ENCODE peak calls at places on chromosomes 16 and 17, in nine cellular contexts. S, N, T, V, Q, L, D, W and Z are unnamed samples.

GRCh38 chr17:43024407-43025289 is at the start of gene RND2:
- DNase-seq in S (peak; percentile 96), N (peak; percentile 76), T (peak; percentile 98), V (peak; percentile 83), Q (peak; percentile 96), L (peak; percentile 96), D (peak; percentile 81), W (peak; percentile 95), Z (peak; percentile 73)

GRCh38 chr16:89498839-89499238 is 8.5 kb upstream of the ANKRD11 start:
- DNase-seq in S (no peak), N (no peak), T (no peak), V (no peak), Q (no peak), L (no peak), D (no peak), W (no peak), Z (no peak)

GRCh38 chr17:8056976-8057625 is 18.2 kb downstream of the ALOX15B start:
- DNase-seq in S (no peak), N (no peak), T (no peak), V (no peak), Q (no peak), L (no peak), D (no peak), W (no peak), Z (no peak)

GRCh38 chr16:4675864-4676786 is 17.2 kb upstream of the NUDT16L1 start:
- DNase-seq in S (no peak), N (no peak), T (no peak), V (no peak), Q (no peak), L (no peak), D (no peak), W (no peak), Z (no peak)

GRCh38 chr17:10278218-10278617 is 79.8 kb upstream of the GAS7 start:
- DNase-seq in S (no peak), N (no peak), T (no peak), V (no peak), Q (peak; percentile 32), L (no peak), D (no peak), W (no peak), Z (no peak)

GRCh38 chr17:21676281-21677111 is 15.8 kb upstream of the KCNJ18 start:
- DNase-seq in S (no peak), N (peak; percentile 43), T (no peak), V (no peak), Q (no peak), L (no peak), D (no peak), W (no peak), Z (no peak)

GRCh38 chr16:13845232-13845631 is 74.7 kb upstream of the ERCC4 start:
- DNase-seq in S (no peak), N (no peak), T (no peak), V (no peak), Q (no peak), L (no peak), D (no peak), W (no peak), Z (no peak)

GRCh38 chr16:64910351-64910750 is 211.5 kb downstream of the CDH11 start:
- DNase-seq in S (peak; percentile 98), N (no peak), T (no peak), V (peak; percentile 19), Q (peak; percentile 94), L (peak; percentile 96), D (no peak), W (peak; percentile 89), Z (no peak)

GRCh38 chr16:75566889-75567255 is 693 bp downstream of the GABARAPL2 start:
- DNase-seq in S (no peak), N (no peak), T (peak; percentile 46), V (no peak), Q (no peak), L (no peak), D (no peak), W (no peak), Z (peak; percentile 37)

GRCh38 chr17:79834575-79835469 is 4.4 kb downstream of the CBX4 start:
- DNase-seq in S (no peak), N (no peak), T (peak; percentile 84), V (no peak), Q (peak; percentile 15), L (no peak), D (no peak), W (no peak), Z (no peak)

GRCh38 chr17:75572713-75573539 is 14.7 kb upstream of the MYO15B start:
- DNase-seq in S (no peak), N (no peak), T (no peak), V (no peak), Q (no peak), L (no peak), D (no peak), W (no peak), Z (no peak)

DNA sequence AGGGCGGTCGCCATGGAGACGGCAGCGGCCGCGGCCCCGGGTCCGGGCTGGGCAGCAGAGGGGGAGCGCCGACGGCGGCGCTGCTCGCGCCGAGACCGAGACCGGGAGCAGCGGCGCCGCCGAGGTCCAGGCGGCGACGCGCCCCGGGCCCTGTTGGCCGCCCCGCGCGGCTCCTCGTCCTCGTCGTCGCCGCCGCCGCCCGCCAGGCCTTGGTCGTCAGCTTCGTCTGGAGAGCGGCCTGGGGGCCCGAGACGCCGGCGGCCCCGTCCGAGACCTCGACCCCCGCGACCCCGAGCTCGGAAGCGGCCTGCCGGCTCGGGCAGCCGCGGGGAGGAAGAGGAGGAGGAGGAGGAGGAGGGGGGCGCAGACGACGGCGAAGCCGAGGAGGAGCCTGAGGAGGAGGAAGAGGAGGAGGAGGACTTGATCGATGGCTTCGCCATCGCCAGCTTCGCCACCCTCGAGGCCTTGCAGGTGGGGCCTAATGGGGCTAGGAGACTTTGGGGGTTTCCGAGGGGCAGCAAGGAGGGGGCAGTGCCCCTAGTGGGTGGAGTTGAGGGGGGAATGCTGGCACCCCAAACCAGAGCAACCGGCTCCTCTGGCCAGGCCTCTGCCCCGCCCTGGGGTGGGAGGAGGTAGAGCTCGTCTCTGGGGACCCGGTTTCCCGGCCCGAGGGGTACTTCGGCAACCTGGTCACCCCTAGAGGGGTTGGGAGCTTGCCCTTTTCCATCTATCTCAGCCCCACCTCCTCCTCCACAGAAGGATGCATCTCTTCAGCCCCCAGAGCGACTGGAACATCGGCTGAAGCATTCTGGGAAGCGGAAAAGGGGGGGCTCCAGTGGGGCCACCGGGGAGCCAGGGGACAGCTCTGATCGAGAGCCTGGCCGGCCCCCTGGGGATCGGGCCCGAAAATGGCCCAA is 1.5 kb downstream of the FBRS start:
- DNase-seq in S (no peak), N (no peak), T (peak; percentile 82), V (no peak), Q (no peak), L (no peak), D (no peak), W (peak; percentile 5), Z (peak; percentile 65)
- TF ChIP-seq CTCF in S (peak; percentile 22), N (no peak), T (peak; percentile 13), V (no peak), Q (no peak), L (peak; percentile 4), D (no peak), W (no peak), Z (no peak)

GRCh38 chr17:77906377-77906871 is 52.1 kb upstream of the TNRC6C start:
- DNase-seq in S (no peak), N (peak; percentile 37), T (no peak), V (no peak), Q (no peak), L (no peak), D (no peak), W (no peak), Z (no peak)
- H3K27me3 ChIP-seq in S (peaks cover 19% of the 10 kb centered on the region), N (no peaks in the 10 kb centered on the region), T (peaks cover 32% of the 10 kb centered on the region), V (no peaks in the 10 kb centered on the region), Q (no peaks in the 10 kb centered on the region), L (peaks cover 59% of the 10 kb centered on the region), D (peaks cover 17% of the 10 kb centered on the region), W (peaks cover 20% of the 10 kb centered on the region), Z (peaks cover 1% of the 10 kb centered on the region)

GRCh38 chr17:17468217-17469010 is 8.4 kb upstream of the MED9 start:
- DNase-seq in S (no peak), N (no peak), T (no peak), V (no peak), Q (no peak), L (no peak), D (no peak), W (no peak), Z (no peak)

GRCh38 chr17:17467021-17467420 is 9.8 kb upstream of the MED9 start:
- DNase-seq in S (no peak), N (no peak), T (no peak), V (no peak), Q (no peak), L (no peak), D (no peak), W (no peak), Z (no peak)

GRCh38 chr17:17467720-17468119 is 9.1 kb upstream of the MED9 start:
- DNase-seq in S (no peak), N (peak; percentile 68), T (no peak), V (no peak), Q (no peak), L (peak; percentile 8), D (no peak), W (no peak), Z (no peak)

GRCh38 chr17:17469996-17470395 is 6.8 kb upstream of the MED9 start:
- DNase-seq in S (no peak), N (no peak), T (no peak), V (no peak), Q (no peak), L (no peak), D (no peak), W (no peak), Z (no peak)

DNA sequence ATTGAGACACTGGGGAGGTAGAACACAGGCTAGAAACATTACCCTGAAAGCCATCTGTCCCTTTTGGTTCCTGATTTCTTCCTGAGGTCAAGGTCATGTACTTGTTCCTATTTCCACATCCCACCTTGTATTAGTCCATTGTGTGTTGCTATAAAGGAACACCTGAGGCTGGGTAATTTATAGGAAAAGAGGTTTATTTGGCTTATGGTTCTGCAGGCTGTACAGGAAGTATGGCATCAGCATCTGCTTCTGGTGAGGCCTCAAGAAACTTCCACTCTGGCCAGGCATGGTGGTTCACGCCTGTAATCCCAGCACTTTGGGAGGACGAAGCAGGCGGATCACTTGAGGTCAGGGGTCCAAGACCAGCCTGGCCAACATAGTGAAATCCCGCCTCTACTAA is 7.4 kb upstream of the MED9 start:
- DNase-seq in S (no peak), N (no peak), T (no peak), V (no peak), Q (no peak), L (no peak), D (no peak), W (no peak), Z (no peak)
- TF ChIP-seq CTCF in S (no peak), N (no peak), T (no peak), V (no peak), Q (no peak), L (no peak), D (no peak), W (no peak), Z (no peak)

GRCh38 chr16:55061126-55061525 is 130.5 kb downstream of the IRX5 start:
- DNase-seq in S (no peak), N (no peak), T (no peak), V (no peak), Q (no peak), L (no peak), D (no peak), W (no peak), Z (no peak)
- H3K27me3 ChIP-seq in S (peaks cover 14% of the 10 kb centered on the region), N (no peaks in the 10 kb centered on the region), T (no peaks in the 10 kb centered on the region), V (peaks cover 10% of the 10 kb centered on the region), Q (peaks cover 48% of the 10 kb centered on the region), L (peaks cover 13% of the 10 kb centered on the region), D (peaks cover 22% of the 10 kb centered on the region), W (peaks cover 5% of the 10 kb centered on the region), Z (no peaks in the 10 kb centered on the region)